ENCODE peak calls at places on chromosomes 3 and 15, in seven cellular contexts. B is HepG2, P is HCT116, L is GM12878, V is K562, F is H1, I is SK-N-SH. K is an unnamed sample.

GRCh38 chr3:24387493-24387892 is 107.2 kb downstream of the THRB start:
- DNase-seq in B (no peak), P (no peak), L (no peak), V (no peak), F (no peak), I (no peak), K (no peak)

GRCh38 chr3:101690972-101691371 is 4.5 kb upstream of the RPL24 start:
- DNase-seq in B (no peak), P (no peak), L (no peak), V (peak), F (no peak), I (no peak), K (no peak)

GRCh38 chr15:91469627-91470567 is 369.8 kb downstream of the SV2B start:
- DNase-seq in B (no peak), P (no peak), L (no peak), V (peak), F (no peak), I (peak), K (no peak)

GRCh38 chr3:44439499-44440295 is 37.8 kb downstream of the ZNF445 start:
- DNase-seq in B (peak), P (no peak), L (peak), V (peak), F (no peak), I (peak), K (no peak)

GRCh38 chr3:45170071-45170470 is 23.9 kb upstream of the CDCP1 start:
- DNase-seq in B (no peak), P (no peak), L (no peak), V (no peak), F (no peak), I (no peak), K (no peak)

GRCh38 chr15:62241135-62241770 is 76.2 kb upstream of the C2CD4B start:
- DNase-seq in B (peak), P (peak), L (no peak), V (no peak), F (peak), I (no peak), K (no peak)

GRCh38 chr15:77716632-77717343 is 84.1 kb upstream of the LINGO1 start:
- DNase-seq in B (no peak), P (no peak), L (no peak), V (no peak), F (no peak), I (peak), K (no peak)

GRCh38 chr15:78768096-78768495 is 43.2 kb downstream of the ADAMTS7 start:
- DNase-seq in B (no peak), P (no peak), L (no peak), V (no peak), F (no peak), I (no peak), K (no peak)

GRCh38 chr3:134600166-134600670 is 50.6 kb downstream of the KY start:
- DNase-seq in B (no peak), P (no peak), L (no peak), V (no peak), F (no peak), I (no peak), K (no peak)

GRCh38 chr3:194579091-194579606 is 54.1 kb downstream of the TMEM44 start:
- DNase-seq in B (no peak), P (no peak), L (no peak), V (no peak), F (no peak), I (peak), K (no peak)

GRCh38 chr15:99729920-99730319 is 3.3 kb downstream of the LYSMD4 start:
- DNase-seq in B (no peak), P (no peak), L (no peak), V (no peak), F (no peak), I (peak), K (no peak)

DNA sequence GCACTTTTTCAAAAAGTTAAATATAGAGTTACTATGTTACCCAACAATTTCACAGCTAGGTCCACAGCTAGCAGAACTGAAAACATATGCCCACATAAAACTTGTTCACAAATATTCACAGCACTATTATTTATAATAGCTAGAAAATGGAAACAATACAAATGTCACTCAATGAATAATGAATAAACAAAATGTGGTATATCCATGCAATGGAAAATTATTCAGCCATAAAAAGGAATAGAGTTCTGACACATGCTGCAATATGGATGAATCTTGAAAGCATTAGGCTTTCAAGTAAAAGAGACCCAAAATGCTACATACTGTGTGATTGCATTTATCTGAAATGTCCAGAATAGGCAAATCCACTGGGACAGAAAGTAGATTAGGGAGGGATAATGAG is 111.9 kb downstream of the MECOM start:
- DNase-seq in B (no peak), P (no peak), L (no peak), V (no peak), F (no peak), I (no peak), K (no peak)
- TF ChIP-seq JUND in B (no peak), P (no peak), L (no peak), V (no peak), F (no peak), I (no peak), K (no peak)

GRCh38 chr3:14991148-14991742 is 43.9 kb downstream of the NR2C2 start:
- DNase-seq in B (no peak), P (no peak), L (no peak), V (no peak), F (no peak), I (no peak), K (no peak)
- TF ChIP-seq JUND in B (no peak), P (no peak), L (no peak), V (no peak), F (no peak), I (no peak), K (no peak)

GRCh38 chr3:140440446-140440845 is 237.4 kb upstream of the TRIM42 start:
- DNase-seq in B (no peak), P (no peak), L (no peak), V (no peak), F (no peak), I (no peak), K (no peak)
- TF ChIP-seq JUND in B (no peak), P (no peak), L (no peak), V (no peak), F (no peak), I (no peak), K (no peak)

GRCh38 chr3:176214758-176215157 is 982.5 kb downstream of the TBL1XR1 start:
- DNase-seq in B (no peak), P (no peak), L (no peak), V (no peak), F (no peak), I (no peak), K (no peak)

GRCh38 chr3:176206809-176207208 is 990.5 kb downstream of the TBL1XR1 start:
- DNase-seq in B (no peak), P (no peak), L (no peak), V (no peak), F (no peak), I (no peak), K (no peak)

DNA sequence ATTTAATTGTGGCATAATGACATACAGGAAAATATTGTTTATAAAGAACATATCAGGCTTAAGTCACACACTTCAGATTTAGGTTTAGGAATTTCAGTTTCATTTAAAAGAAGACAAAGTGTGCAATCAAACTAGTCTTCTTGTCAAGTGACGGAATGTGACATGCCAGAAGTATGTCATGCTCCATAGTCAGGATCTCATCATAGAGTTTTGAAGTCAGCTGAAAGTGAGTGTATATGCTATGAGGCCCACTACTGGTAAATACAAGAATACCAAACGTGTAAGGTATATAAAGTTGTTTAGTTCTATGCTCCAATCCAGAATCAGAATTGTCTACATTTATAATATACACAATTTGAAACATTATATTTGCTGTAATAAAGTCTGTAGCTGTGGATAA is 988.4 kb downstream of the TBL1XR1 start:
- DNase-seq in B (no peak), P (no peak), L (no peak), V (no peak), F (no peak), I (no peak), K (peak)
- TF ChIP-seq JUND in B (no peak), P (no peak), L (no peak), V (no peak), F (no peak), I (no peak), K (no peak)

GRCh38 chr3:117874904-117875874 is 1159.5 kb downstream of the IGSF11 start:
- DNase-seq in B (no peak), P (no peak), L (no peak), V (no peak), F (no peak), I (no peak), K (no peak)

GRCh38 chr3:117875887-117876286 is 1158.8 kb downstream of the IGSF11 start:
- DNase-seq in B (no peak), P (no peak), L (no peak), V (no peak), F (no peak), I (no peak), K (no peak)

GRCh38 chr3:117871934-117872333 is 1162.4 kb downstream of the TUSC7 start:
- DNase-seq in B (no peak), P (no peak), L (no peak), V (no peak), F (no peak), I (no peak), K (no peak)

GRCh38 chr3:117873236-117873635 is 1161.4 kb downstream of the IGSF11 start:
- DNase-seq in B (no peak), P (no peak), L (no peak), V (no peak), F (no peak), I (peak), K (no peak)

DNA sequence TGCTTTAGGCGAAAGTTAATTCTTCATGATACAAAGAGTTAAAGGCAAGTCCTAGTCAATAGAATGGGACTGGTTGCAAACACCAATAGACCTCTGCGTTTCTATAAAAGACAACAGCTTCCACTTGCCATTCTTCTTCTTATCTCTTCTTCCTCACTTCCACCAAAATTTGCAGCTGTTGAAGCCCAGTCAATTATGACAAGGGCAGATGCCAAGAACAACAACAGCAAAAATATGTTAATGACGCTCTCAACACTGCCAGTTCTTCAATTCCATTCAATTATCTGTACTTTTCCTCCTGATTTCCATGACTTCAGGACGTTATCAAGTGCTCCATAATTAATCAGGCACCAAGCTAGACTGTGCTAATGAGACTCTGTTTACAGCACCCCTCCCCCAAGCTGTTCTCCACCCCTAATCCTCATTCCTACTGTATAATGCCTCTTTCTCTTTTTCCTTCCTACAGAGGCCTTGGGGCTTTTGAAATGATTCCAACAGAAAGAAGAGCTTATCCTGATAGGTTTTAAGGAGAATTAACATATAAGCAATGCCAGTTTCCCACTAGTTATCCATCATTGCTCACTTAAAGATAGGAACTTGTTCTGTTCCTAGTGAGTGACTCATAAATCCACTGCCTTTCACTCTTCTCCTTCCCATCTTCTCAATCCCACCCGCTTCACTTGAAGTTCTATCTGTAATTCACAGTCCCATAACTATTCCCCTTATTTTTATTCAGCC is 1160.4 kb downstream of the IGSF11 start:
- DNase-seq in B (no peak), P (no peak), L (no peak), V (no peak), F (no peak), I (no peak), K (no peak)
- TF ChIP-seq JUND in B (no peak), P (no peak), L (no peak), V (no peak), F (no peak), I (no peak), K (no peak)

DNA sequence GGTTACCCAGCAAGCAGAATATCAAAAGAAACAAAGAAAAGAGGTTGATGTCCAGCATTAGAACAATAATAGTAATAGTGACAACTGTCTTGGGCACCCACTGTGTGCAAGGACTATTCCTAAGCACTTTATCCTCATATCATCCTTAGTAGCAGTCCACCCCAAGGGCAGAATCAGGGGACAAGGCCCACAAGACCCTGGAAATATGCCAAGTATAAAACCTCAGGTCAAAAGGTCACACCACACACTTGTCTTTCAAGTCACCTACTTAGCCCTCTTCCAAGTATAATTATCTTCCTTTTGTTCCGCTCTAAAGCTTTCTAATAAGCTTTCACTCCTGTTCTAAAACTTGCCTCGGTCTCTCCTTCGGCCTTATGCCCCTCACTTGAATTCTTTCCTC is 124.0 kb upstream of the STT3B start:
- DNase-seq in B (no peak), P (no peak), L (no peak), V (no peak), F (no peak), I (no peak), K (no peak)
- TF ChIP-seq JUND in B (no peak), P (no peak), L (no peak), V (no peak), F (no peak), I (no peak), K (no peak)